ENCODE peak calls at places on chromosomes 5 and 9, in four cellular contexts. One of them, this sample, is unnamed.

GRCh38 chr5:1139806-1140187 is 27.9 kb upstream of the SLC12A7 start:
- DNase-seq in HepG2: no peak
- DNase-seq in K562: no peak
- DNase-seq in WTC11: no peak
- DNase-seq in this sample: no peak

GRCh38 chr5:36392818-36393217 is 91.1 kb upstream of the RANBP3L start:
- DNase-seq in HepG2: no peak
- DNase-seq in K562: no peak
- DNase-seq in WTC11: no peak
- DNase-seq in this sample: no peak

GRCh38 chr5:65753189-65753588 is 31.2 kb downstream of the NLN start:
- DNase-seq in WTC11: no peak
- DNase-seq in HepG2: no peak
- DNase-seq in K562: no peak
- DNase-seq in this sample: no peak

GRCh38 chr5:180169246-180170110 is 39.5 kb downstream of the RASGEF1C start:
- DNase-seq in HepG2: no peak
- DNase-seq in WTC11: no peak
- DNase-seq in K562: no peak
- DNase-seq in this sample: no peak

GRCh38 chr9:93210324-93210973 is 26.5 kb downstream of the WNK2 start:
- DNase-seq in HepG2: no peak
- DNase-seq in WTC11: no peak
- DNase-seq in K562: no peak
- DNase-seq in this sample: no peak

GRCh38 chr9:83405674-83406255 is 132.4 kb downstream of the FRMD3 start:
- DNase-seq in K562: no peak
- DNase-seq in HepG2: no peak
- DNase-seq in WTC11: no peak
- DNase-seq in this sample: no peak

GRCh38 chr5:108003178-108003577 is 332.4 kb upstream of the EFNA5 start:
- DNase-seq in HepG2: no peak
- DNase-seq in WTC11: no peak
- DNase-seq in K562: no peak
- DNase-seq in this sample: no peak

GRCh38 chr5:149878371-149878770 is 66.2 kb downstream of the PDE6A start:
- DNase-seq in WTC11: no peak
- DNase-seq in HepG2: peak
- DNase-seq in K562: no peak
- DNase-seq in this sample: no peak

GRCh38 chr5:135993894-135994514 is 34.8 kb upstream of the TGFBI start:
- DNase-seq in WTC11: no peak
- DNase-seq in HepG2: peak
- DNase-seq in K562: no peak
- DNase-seq in this sample: peak

GRCh38 chr5:101520417-101520816 is 617.3 kb upstream of the ST8SIA4 start:
- DNase-seq in K562: no peak
- DNase-seq in WTC11: no peak
- DNase-seq in HepG2: no peak
- DNase-seq in this sample: no peak

GRCh38 chr9:90296539-90296938 is 346.1 kb downstream of the DIRAS2 start:
- DNase-seq in WTC11: no peak
- DNase-seq in HepG2: no peak
- DNase-seq in K562: no peak
- DNase-seq in this sample: no peak

GRCh38 chr5:60287174-60287771 is 393.7 kb upstream of the PDE4D start:
- DNase-seq in K562: peak
- DNase-seq in HepG2: peak
- DNase-seq in WTC11: peak
- DNase-seq in this sample: peak

GRCh38 chr5:19143935-19144334 is 844.1 kb downstream of the CDH18 start:
- DNase-seq in WTC11: no peak
- DNase-seq in K562: no peak
- DNase-seq in HepG2: no peak
- DNase-seq in this sample: no peak

GRCh38 chr9:76619645-76620044 is 144.6 kb upstream of the PCA3 start:
- DNase-seq in WTC11: no peak
- DNase-seq in HepG2: no peak
- DNase-seq in K562: no peak
- DNase-seq in this sample: no peak

GRCh38 chr5:175288048-175288621 is 155.8 kb downstream of the DRD1 start:
- DNase-seq in HepG2: no peak
- DNase-seq in K562: no peak
- DNase-seq in WTC11: no peak
- DNase-seq in this sample: peak

GRCh38 chr5:69329905-69330489 is 2.6 kb downstream of the CCDC125 start:
- DNase-seq in HepG2: no peak
- DNase-seq in K562: no peak
- DNase-seq in WTC11: no peak
- DNase-seq in this sample: no peak

GRCh38 chr5:147188200-147189108 is 46.4 kb upstream of the STK32A start:
- DNase-seq in WTC11: peak
- DNase-seq in HepG2: peak
- DNase-seq in K562: peak
- DNase-seq in this sample: peak

GRCh38 chr5:1743769-1744085 is 55.9 kb downstream of the MRPL36 start:
- DNase-seq in K562: no peak
- DNase-seq in WTC11: peak
- DNase-seq in HepG2: no peak
- DNase-seq in this sample: no peak

GRCh38 chr5:78647838-78648358 is 674 bp downstream of the LHFPL2 start:
- DNase-seq in WTC11: peak
- DNase-seq in K562: no peak
- DNase-seq in HepG2: no peak
- DNase-seq in this sample: peak

GRCh38 chr5:72949481-72949880 is 6.4 kb upstream of the FCHO2 start:
- DNase-seq in WTC11: no peak
- DNase-seq in HepG2: no peak
- DNase-seq in K562: no peak
- DNase-seq in this sample: no peak

GRCh38 chr9:97984188-97985057 is 1.3 kb downstream of the ANP32B start:
- DNase-seq in WTC11: peak
- DNase-seq in HepG2: peak
- DNase-seq in K562: peak
- DNase-seq in this sample: peak

GRCh38 chr9:90065001-90065400 is 460.2 kb downstream of the GADD45G start:
- DNase-seq in K562: no peak
- DNase-seq in WTC11: no peak
- DNase-seq in HepG2: no peak
- DNase-seq in this sample: no peak

GRCh38 chr5:157485340-157485739 is 25.3 kb downstream of the NIPAL4 start:
- DNase-seq in WTC11: no peak
- DNase-seq in HepG2: peak
- DNase-seq in K562: no peak
- DNase-seq in this sample: no peak

GRCh38 chr9:110440161-110440560 is 102.5 kb upstream of the TXNDC8 start:
- DNase-seq in WTC11: no peak
- DNase-seq in HepG2: no peak
- DNase-seq in K562: no peak
- DNase-seq in this sample: no peak

GRCh38 chr5:5126444-5126843 is 13.7 kb upstream of the ADAMTS16 start:
- DNase-seq in WTC11: no peak
- DNase-seq in HepG2: no peak
- DNase-seq in K562: no peak
- DNase-seq in this sample: peak

GRCh38 chr9:106146886-106147285 is 452.5 kb downstream of the TMEM38B start:
- DNase-seq in WTC11: no peak
- DNase-seq in HepG2: no peak
- DNase-seq in K562: no peak
- DNase-seq in this sample: no peak

GRCh38 chr9:20240498-20240897 is 381.8 kb downstream of the MLLT3 start:
- DNase-seq in K562: no peak
- DNase-seq in WTC11: no peak
- DNase-seq in HepG2: no peak
- DNase-seq in this sample: no peak

GRCh38 chr5:125011982-125012381 is 265.5 kb upstream of the ZNF608 start:
- DNase-seq in WTC11: no peak
- DNase-seq in K562: no peak
- DNase-seq in HepG2: no peak
- DNase-seq in this sample: no peak

GRCh38 chr9:16272766-16273165 is 597.7 kb downstream of the BNC2 start:
- DNase-seq in WTC11: no peak
- DNase-seq in HepG2: no peak
- DNase-seq in K562: no peak
- DNase-seq in this sample: no peak

GRCh38 chr9:86968258-86968920 is 21.1 kb upstream of the GAS1 start:
- DNase-seq in WTC11: no peak
- DNase-seq in HepG2: no peak
- DNase-seq in K562: no peak
- DNase-seq in this sample: no peak

GRCh38 chr5:42908086-42908485 is 96.4 kb upstream of the SELENOP start:
- DNase-seq in HepG2: no peak
- DNase-seq in WTC11: no peak
- DNase-seq in K562: no peak
- DNase-seq in this sample: no peak

GRCh38 chr5:115895821-115896220 is 54.1 kb downstream of the AP3S1 start:
- DNase-seq in HepG2: no peak
- DNase-seq in K562: no peak
- DNase-seq in WTC11: no peak
- DNase-seq in this sample: no peak

GRCh38 chr9:91954841-91955471 is 4.9 kb upstream of the ROR2 start:
- DNase-seq in WTC11: peak
- DNase-seq in K562: peak
- DNase-seq in HepG2: peak
- DNase-seq in this sample: peak

GRCh38 chr5:148482697-148483462 is 99.1 kb downstream of the FBXO38 start:
- DNase-seq in K562: peak
- DNase-seq in WTC11: peak
- DNase-seq in HepG2: peak
- DNase-seq in this sample: peak

GRCh38 chr9:127290666-127291065 is 26.1 kb downstream of the GARNL3 start:
- DNase-seq in K562: no peak
- DNase-seq in HepG2: no peak
- DNase-seq in WTC11: no peak
- DNase-seq in this sample: no peak

GRCh38 chr5:75050415-75050814 is 1.9 kb downstream of the GCNT4 start:
- DNase-seq in K562: peak
- DNase-seq in HepG2: peak
- DNase-seq in WTC11: peak
- DNase-seq in this sample: peak

GRCh38 chr5:133779828-133780475 is 167.6 kb upstream of the FSTL4 start:
- DNase-seq in K562: no peak
- DNase-seq in WTC11: peak
- DNase-seq in HepG2: no peak
- DNase-seq in this sample: no peak

GRCh38 chr9:85246566-85246965 is 495.2 kb downstream of the AGTPBP1 start:
- DNase-seq in HepG2: no peak
- DNase-seq in K562: no peak
- DNase-seq in WTC11: no peak
- DNase-seq in this sample: no peak
- TF ChIP-seq NR3C1 in HepG2: no peak
- TF ChIP-seq NR3C1 in K562: no peak
- TF ChIP-seq NR3C1 in WTC11: no peak
- TF ChIP-seq NR3C1 in this sample: no peak

GRCh38 chr5:96196890-96197289 is 235.2 kb upstream of the ELL2 start:
- DNase-seq in HepG2: no peak
- DNase-seq in K562: no peak
- DNase-seq in WTC11: no peak
- DNase-seq in this sample: no peak

GRCh38 chr5:96195053-96195452 is 233.4 kb upstream of the ELL2 start:
- DNase-seq in K562: no peak
- DNase-seq in WTC11: no peak
- DNase-seq in HepG2: no peak
- DNase-seq in this sample: no peak

GRCh38 chr5:96194597-96194996 is 232.9 kb upstream of the ELL2 start:
- DNase-seq in K562: no peak
- DNase-seq in HepG2: no peak
- DNase-seq in WTC11: no peak
- DNase-seq in this sample: no peak

GRCh38 chr5:96196407-96196806 is 234.8 kb upstream of the ELL2 start:
- DNase-seq in K562: no peak
- DNase-seq in HepG2: no peak
- DNase-seq in WTC11: no peak
- DNase-seq in this sample: no peak

DNA sequence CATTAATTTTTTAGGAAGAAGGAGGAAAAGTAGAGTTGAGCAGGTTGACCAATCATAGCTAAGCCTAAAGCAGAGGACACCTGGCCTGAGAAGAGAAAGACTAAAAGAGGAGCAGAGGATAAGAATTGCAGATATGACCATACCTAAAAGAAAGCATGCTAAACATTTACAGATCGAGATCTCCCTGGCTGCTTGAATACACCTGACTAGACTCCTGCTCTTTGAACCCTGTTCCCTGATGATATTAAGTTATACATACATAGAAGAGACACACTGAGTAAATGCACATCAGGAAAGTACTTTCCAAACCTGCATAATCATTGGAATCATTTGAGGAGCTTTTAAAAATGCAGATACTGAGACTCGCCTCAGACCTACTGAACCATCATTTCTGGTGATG is 232.3 kb upstream of the ELL2 start:
- DNase-seq in K562: no peak
- DNase-seq in HepG2: peak
- DNase-seq in WTC11: no peak
- DNase-seq in this sample: no peak
- TF ChIP-seq NR3C1 in K562: no peak
- TF ChIP-seq NR3C1 in HepG2: no peak
- TF ChIP-seq NR3C1 in WTC11: no peak
- TF ChIP-seq NR3C1 in this sample: no peak

DNA sequence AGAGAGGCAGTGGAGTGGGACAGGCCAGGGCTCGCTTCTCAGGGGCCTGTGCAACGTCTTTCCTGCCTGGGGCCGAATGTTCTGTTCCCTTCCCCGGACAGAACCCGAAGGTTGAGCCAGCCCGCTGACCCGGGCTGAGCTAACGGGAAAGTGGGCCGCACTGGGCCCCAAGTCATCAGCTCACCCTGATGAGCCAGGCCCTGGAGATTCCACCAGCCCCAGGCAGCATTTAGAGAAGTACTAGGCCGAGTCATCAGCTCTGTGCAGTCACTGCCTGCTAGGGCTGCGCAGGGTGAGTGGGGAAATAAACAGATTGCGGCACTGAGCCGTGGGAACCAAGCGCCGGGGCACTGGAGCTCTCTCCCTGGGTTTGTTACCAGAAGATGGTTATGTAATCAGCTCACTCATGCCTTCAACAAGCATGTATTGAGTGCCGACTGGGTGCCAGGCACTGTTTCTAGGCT is 29.1 kb upstream of the DUSP1 start:
- DNase-seq in HepG2: no peak
- DNase-seq in WTC11: no peak
- DNase-seq in K562: no peak
- DNase-seq in this sample: no peak
- TF ChIP-seq NR3C1 in HepG2: no peak
- TF ChIP-seq NR3C1 in WTC11: no peak
- TF ChIP-seq NR3C1 in K562: no peak
- TF ChIP-seq NR3C1 in this sample: no peak

GRCh38 chr9:22158983-22159382 is 149.9 kb upstream of the CDKN2B start:
- DNase-seq in HepG2: peak
- DNase-seq in K562: no peak
- DNase-seq in WTC11: no peak
- DNase-seq in this sample: no peak
- TF ChIP-seq NR3C1 in HepG2: no peak
- TF ChIP-seq NR3C1 in K562: no peak
- TF ChIP-seq NR3C1 in WTC11: no peak
- TF ChIP-seq NR3C1 in this sample: no peak